ENCODE peak calls at places on chromosome 10, in four cellular contexts. F is hepatocyte, K is LoVo, B is brain microvascular endothelial cell. U is an unnamed sample.

GRCh38 chr10:101995451-101996063 is 60.4 kb downstream of the ARMH3 start:
- DNase-seq in F (no peak), K (no peak), B (peak; percentile 5), U (peak; percentile 52)

GRCh38 chr10:63700935-63701263 is 179.7 kb downstream of the REEP3 start:
- DNase-seq in F (no peak), K (no peak), B (no peak), U (no peak)

GRCh38 chr10:24858908-24859270 is 93.5 kb downstream of the PRTFDC1 start:
- DNase-seq in F (no peak), K (no peak), B (no peak), U (no peak)

GRCh38 chr10:73044378-73045285 is 52.0 kb downstream of the P4HA1 start:
- DNase-seq in F (no peak), K (no peak), B (peak; percentile 77), U (peak; percentile 96)

GRCh38 chr10:49353895-49354566 is 41.9 kb downstream of the DRGX start:
- DNase-seq in F (no peak), K (no peak), B (no peak), U (no peak)

GRCh38 chr10:49309691-49310371 is 10.9 kb downstream of the C10orf71 start:
- DNase-seq in F (no peak), K (no peak), B (no peak), U (no peak)

GRCh38 chr10:3119796-3120459 is 52.6 kb downstream of the PFKP start:
- DNase-seq in F (no peak), K (no peak), B (no peak), U (no peak)

GRCh38 chr10:78973901-78974408 is 94.8 kb upstream of the ZMIZ1 start:
- DNase-seq in F (peak; percentile 80), K (no peak), B (peak; percentile 40), U (peak; percentile 94)

GRCh38 chr10:79129361-79129997 is 60.7 kb downstream of the ZMIZ1 start:
- DNase-seq in F (peak; percentile 61), K (no peak), B (peak; percentile 36), U (peak; percentile 75)

GRCh38 chr10:13589316-13589715 is 2.6 kb downstream of the PRPF18 start:
- DNase-seq in F (no peak), K (no peak), B (no peak), U (no peak)

GRCh38 chr10:60203993-60204618 is 185.6 kb downstream of the ANK3 start:
- DNase-seq in F (peak; percentile 60), K (peak; percentile 11), B (peak; percentile 17), U (peak; percentile 48)

GRCh38 chr10:71368639-71369038 is 28.1 kb upstream of the CDH23 start:
- DNase-seq in F (no peak), K (no peak), B (no peak), U (no peak)

GRCh38 chr10:42981358-42982236 is 95.3 kb upstream of the RET start:
- DNase-seq in F (peak; percentile 48), K (no peak), B (no peak), U (no peak)

GRCh38 chr10:15262036-15262713 is 93.7 kb upstream of the NMT2 start:
- DNase-seq in F (peak; percentile 18), K (no peak), B (no peak), U (peak; percentile 29)

GRCh38 chr10:29007370-29007747 is 281.5 kb upstream of the LYZL1 start:
- DNase-seq in F (no peak), K (no peak), B (no peak), U (no peak)

GRCh38 chr10:91163269-91163708 is 57.2 kb upstream of the PCGF5 start:
- DNase-seq in F (peak; percentile 72), K (peak; percentile 52), B (peak; percentile 40), U (peak; percentile 55)

GRCh38 chr10:58399410-58399809 is 14.2 kb downstream of the TFAM start:
- DNase-seq in F (no peak), K (no peak), B (no peak), U (no peak)

GRCh38 chr10:124221356-124222297 is 128.2 kb upstream of the CHST15 start:
- DNase-seq in F (no peak), K (no peak), B (peak; percentile 15), U (peak; percentile 21)

GRCh38 chr10:73156054-73156453 is 11.8 kb downstream of the ECD start:
- DNase-seq in F (no peak), K (no peak), B (no peak), U (no peak)

GRCh38 chr10:132641401-132641800 is 103.8 kb downstream of the INPP5A start:
- DNase-seq in F (no peak), K (no peak), B (no peak), U (no peak)

GRCh38 chr10:133039823-133040704 is 47.7 kb upstream of the ADGRA1 start:
- DNase-seq in F (no peak), K (peak; percentile 30), B (no peak), U (no peak)

GRCh38 chr10:33041783-33042437 is 83.9 kb upstream of the ITGB1 start:
- DNase-seq in F (no peak), K (no peak), B (no peak), U (no peak)

GRCh38 chr10:30581779-30582380 is 47.7 kb downstream of the LYZL2 start:
- DNase-seq in F (peak; percentile 51), K (peak; percentile 48), B (peak; percentile 55), U (peak; percentile 70)

GRCh38 chr10:86969421-86970041 is 1.2 kb downstream of the ADIRF start:
- DNase-seq in F (peak; percentile 18), K (no peak), B (no peak), U (peak; percentile 56)

GRCh38 chr10:78755877-78756455 is 312.8 kb upstream of the ZMIZ1 start:
- DNase-seq in F (no peak), K (no peak), B (no peak), U (peak; percentile 18)

U was measured in endothelial cell of umbilical vein.